ENCODE peak calls at places on chromosomes 5 and 9, in five cellular contexts. One of them, this sample, is unnamed. For H3K4me1, the result is how much of the 10 kb centered on the place peaks cover.

GRCh38 chr9:118595719-118596305 is 773.4 kb downstream of the BRINP1 start:
- DNase-seq in fibroblast of lung: peak
- DNase-seq in IMR-90: no peak
- DNase-seq in HCT116: no peak
- DNase-seq in H9: peak
- DNase-seq in this sample: peak

GRCh38 chr5:79507251-79508205 is 6.4 kb downstream of the HOMER1 start:
- DNase-seq in fibroblast of lung: no peak
- DNase-seq in IMR-90: no peak
- DNase-seq in HCT116: no peak
- DNase-seq in H9: no peak
- DNase-seq in this sample: no peak

GRCh38 chr5:9112520-9113291 is 433.2 kb downstream of the SEMA5A start:
- DNase-seq in fibroblast of lung: peak
- DNase-seq in IMR-90: peak
- DNase-seq in HCT116: no peak
- DNase-seq in H9: no peak
- DNase-seq in this sample: no peak

GRCh38 chr9:81035171-81035570 is 654.2 kb downstream of the TLE1 start:
- DNase-seq in fibroblast of lung: peak
- DNase-seq in IMR-90: peak
- DNase-seq in HCT116: no peak
- DNase-seq in H9: no peak
- DNase-seq in this sample: peak

GRCh38 chr5:43020294-43020711 is 19.8 kb downstream of the ANXA2R start:
- DNase-seq in fibroblast of lung: no peak
- DNase-seq in IMR-90: peak
- DNase-seq in HCT116: no peak
- DNase-seq in H9: peak
- DNase-seq in this sample: peak

GRCh38 chr5:2675548-2675947 is 75.9 kb downstream of the IRX2 start:
- DNase-seq in fibroblast of lung: no peak
- DNase-seq in IMR-90: no peak
- DNase-seq in HCT116: no peak
- DNase-seq in H9: no peak
- DNase-seq in this sample: no peak

GRCh38 chr5:61280205-61280604 is 51.9 kb upstream of the ZSWIM6 start:
- DNase-seq in fibroblast of lung: peak
- DNase-seq in IMR-90: peak
- DNase-seq in HCT116: peak
- DNase-seq in H9: no peak
- DNase-seq in this sample: peak

GRCh38 chr9:127214421-127215265 is 49.9 kb upstream of the GARNL3 start:
- DNase-seq in fibroblast of lung: peak
- DNase-seq in IMR-90: peak
- DNase-seq in HCT116: peak
- DNase-seq in H9: peak
- DNase-seq in this sample: peak

GRCh38 chr5:170818222-170818621 is 34.7 kb downstream of the GABRP start:
- DNase-seq in fibroblast of lung: no peak
- DNase-seq in IMR-90: peak
- DNase-seq in HCT116: no peak
- DNase-seq in H9: no peak
- DNase-seq in this sample: peak

GRCh38 chr9:89038354-89039091 is 47.3 kb downstream of the S1PR3 start:
- DNase-seq in fibroblast of lung: peak
- DNase-seq in IMR-90: peak
- DNase-seq in HCT116: no peak
- DNase-seq in H9: no peak
- DNase-seq in this sample: peak

GRCh38 chr5:23675456-23675855 is 168.0 kb downstream of the PRDM9 start:
- DNase-seq in fibroblast of lung: no peak
- DNase-seq in IMR-90: no peak
- DNase-seq in HCT116: no peak
- DNase-seq in H9: no peak
- DNase-seq in this sample: no peak

GRCh38 chr9:137307255-137308101 is 5.4 kb upstream of the NRARP start:
- DNase-seq in fibroblast of lung: no peak
- DNase-seq in IMR-90: no peak
- DNase-seq in HCT116: no peak
- DNase-seq in H9: peak
- DNase-seq in this sample: no peak

GRCh38 chr5:93585054-93585751 is 2.2 kb downstream of the NR2F1 start:
- DNase-seq in fibroblast of lung: no peak
- DNase-seq in IMR-90: no peak
- DNase-seq in HCT116: no peak
- DNase-seq in H9: peak
- DNase-seq in this sample: peak

GRCh38 chr9:22238809-22239684 is 207.6 kb upstream of the DMRTA1 start:
- DNase-seq in fibroblast of lung: peak
- DNase-seq in IMR-90: peak
- DNase-seq in HCT116: peak
- DNase-seq in H9: no peak
- DNase-seq in this sample: peak

GRCh38 chr5:91341159-91341558 is 42.0 kb downstream of the ARRDC3 start:
- DNase-seq in fibroblast of lung: no peak
- DNase-seq in IMR-90: no peak
- DNase-seq in HCT116: no peak
- DNase-seq in H9: no peak
- DNase-seq in this sample: no peak

GRCh38 chr9:37408933-37409710 is 13.4 kb upstream of the GRHPR start:
- DNase-seq in fibroblast of lung: no peak
- DNase-seq in IMR-90: no peak
- DNase-seq in HCT116: no peak
- DNase-seq in H9: no peak
- DNase-seq in this sample: no peak

GRCh38 chr9:107597743-107598217 is 108.2 kb upstream of the KLF4 start:
- DNase-seq in fibroblast of lung: no peak
- DNase-seq in IMR-90: no peak
- DNase-seq in HCT116: peak
- DNase-seq in H9: peak
- DNase-seq in this sample: no peak

GRCh38 chr5:178338126-178338749 is 105.6 kb upstream of the PHYKPL start:
- DNase-seq in fibroblast of lung: no peak
- DNase-seq in IMR-90: no peak
- DNase-seq in HCT116: no peak
- DNase-seq in H9: no peak
- DNase-seq in this sample: no peak

GRCh38 chr9:76756273-76756650 is 8.0 kb upstream of the PCA3 start:
- DNase-seq in fibroblast of lung: peak
- DNase-seq in IMR-90: peak
- DNase-seq in HCT116: no peak
- DNase-seq in H9: peak
- DNase-seq in this sample: peak

GRCh38 chr5:140823475-140823874 is 2.1 kb downstream of the PCDHA5 start:
- DNase-seq in fibroblast of lung: no peak
- DNase-seq in IMR-90: no peak
- DNase-seq in HCT116: no peak
- DNase-seq in H9: no peak
- DNase-seq in this sample: no peak

GRCh38 chr5:110342683-110343082 is 383.8 kb downstream of the TMEM232 start:
- DNase-seq in fibroblast of lung: no peak
- DNase-seq in IMR-90: no peak
- DNase-seq in HCT116: no peak
- DNase-seq in H9: no peak
- DNase-seq in this sample: no peak

GRCh38 chr5:150616024-150616470 is 24.4 kb upstream of the SYNPO start:
- DNase-seq in fibroblast of lung: peak
- DNase-seq in IMR-90: no peak
- DNase-seq in HCT116: no peak
- DNase-seq in H9: no peak
- DNase-seq in this sample: no peak

GRCh38 chr9:5500441-5501235 is 9.7 kb upstream of the PDCD1LG2 start:
- DNase-seq in fibroblast of lung: peak
- DNase-seq in IMR-90: peak
- DNase-seq in HCT116: no peak
- DNase-seq in H9: no peak
- DNase-seq in this sample: no peak

GRCh38 chr9:88184986-88185385 is 46.7 kb upstream of the SPATA31C2 start:
- DNase-seq in fibroblast of lung: no peak
- DNase-seq in IMR-90: no peak
- DNase-seq in HCT116: no peak
- DNase-seq in H9: no peak
- DNase-seq in this sample: no peak

GRCh38 chr5:146441896-146442295 is 5.2 kb upstream of the TCERG1 start:
- DNase-seq in fibroblast of lung: no peak
- DNase-seq in IMR-90: peak
- DNase-seq in HCT116: no peak
- DNase-seq in H9: no peak
- DNase-seq in this sample: no peak

GRCh38 chr5:79020861-79021561 is 35.9 kb upstream of the ARSB start:
- DNase-seq in fibroblast of lung: peak
- DNase-seq in IMR-90: peak
- DNase-seq in HCT116: peak
- DNase-seq in H9: peak
- DNase-seq in this sample: peak

GRCh38 chr5:132408965-132409364 is 39.5 kb downstream of the SLC22A5 start:
- DNase-seq in fibroblast of lung: no peak
- DNase-seq in IMR-90: no peak
- DNase-seq in HCT116: no peak
- DNase-seq in H9: no peak
- DNase-seq in this sample: no peak

GRCh38 chr5:59764361-59764760 is 129.2 kb downstream of the PDE4D start:
- DNase-seq in fibroblast of lung: no peak
- DNase-seq in IMR-90: no peak
- DNase-seq in HCT116: no peak
- DNase-seq in H9: no peak
- DNase-seq in this sample: no peak

GRCh38 chr5:59763545-59763944 is 130.0 kb downstream of the PDE4D start:
- DNase-seq in fibroblast of lung: no peak
- DNase-seq in IMR-90: no peak
- DNase-seq in HCT116: no peak
- DNase-seq in H9: no peak
- DNase-seq in this sample: no peak

GRCh38 chr5:59767753-59768159 is 125.8 kb downstream of the PDE4D start:
- DNase-seq in fibroblast of lung: no peak
- DNase-seq in IMR-90: no peak
- DNase-seq in HCT116: no peak
- DNase-seq in H9: no peak
- DNase-seq in this sample: no peak

GRCh38 chr5:59766394-59766793 is 127.1 kb downstream of the PDE4D start:
- DNase-seq in fibroblast of lung: peak
- DNase-seq in IMR-90: no peak
- DNase-seq in HCT116: no peak
- DNase-seq in H9: no peak
- DNase-seq in this sample: no peak

GRCh38 chr5:59765446-59765845 is 128.1 kb downstream of the PDE4D start:
- DNase-seq in fibroblast of lung: no peak
- DNase-seq in IMR-90: no peak
- DNase-seq in HCT116: no peak
- DNase-seq in H9: no peak
- DNase-seq in this sample: no peak
- H3K9ac ChIP-seq in fibroblast of lung: no peak
- H3K9ac ChIP-seq in IMR-90: no peak
- H3K9ac ChIP-seq in HCT116: no peak
- H3K9ac ChIP-seq in H9: no peak
- H3K9ac ChIP-seq in this sample: no peak

DNA sequence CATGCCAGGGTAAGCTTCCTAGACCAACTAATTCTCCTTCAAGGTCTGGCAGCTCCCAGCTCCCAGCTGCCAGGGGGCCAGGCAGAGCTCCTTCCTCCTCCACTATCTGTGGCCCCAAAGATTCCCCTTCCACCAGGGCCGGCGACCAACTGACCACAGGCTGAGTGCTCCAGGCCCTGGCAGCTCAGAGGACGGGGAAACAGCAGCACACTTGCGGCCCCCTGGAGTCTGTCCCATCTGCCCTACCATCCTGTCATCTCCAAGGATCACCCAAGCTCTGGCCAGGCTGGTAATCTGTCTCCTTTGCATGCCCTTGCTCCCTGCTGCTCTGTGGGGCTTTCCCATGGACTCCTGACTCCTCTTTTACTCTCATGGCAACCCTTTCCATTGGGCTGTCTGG is 31.2 kb upstream of the BASP1 start:
- DNase-seq in fibroblast of lung: no peak
- DNase-seq in IMR-90: peak
- DNase-seq in HCT116: no peak
- DNase-seq in H9: no peak
- DNase-seq in this sample: peak
- H3K4me1 ChIP-seq in fibroblast of lung: half or more
- H3K4me1 ChIP-seq in IMR-90: under half
- H3K4me1 ChIP-seq in HCT116: under half
- H3K4me1 ChIP-seq in H9: under half
- H3K4me1 ChIP-seq in this sample: half or more

GRCh38 chr9:121354770-121355169 is 15.3 kb downstream of the STOM start:
- DNase-seq in fibroblast of lung: no peak
- DNase-seq in IMR-90: peak
- DNase-seq in HCT116: no peak
- DNase-seq in H9: no peak
- DNase-seq in this sample: no peak

GRCh38 chr9:121360975-121361374 is 9.1 kb downstream of the STOM start:
- DNase-seq in fibroblast of lung: peak
- DNase-seq in IMR-90: peak
- DNase-seq in HCT116: no peak
- DNase-seq in H9: no peak
- DNase-seq in this sample: peak

GRCh38 chr9:121359358-121360294 is 10.4 kb downstream of the STOM start:
- DNase-seq in fibroblast of lung: no peak
- DNase-seq in IMR-90: no peak
- DNase-seq in HCT116: no peak
- DNase-seq in H9: no peak
- DNase-seq in this sample: peak

GRCh38 chr9:121357011-121357410 is 13.0 kb downstream of the STOM start:
- DNase-seq in fibroblast of lung: no peak
- DNase-seq in IMR-90: no peak
- DNase-seq in HCT116: no peak
- DNase-seq in H9: no peak
- DNase-seq in this sample: no peak

GRCh38 chr9:121358747-121359146 is 11.3 kb downstream of the STOM start:
- DNase-seq in fibroblast of lung: no peak
- DNase-seq in IMR-90: no peak
- DNase-seq in HCT116: no peak
- DNase-seq in H9: no peak
- DNase-seq in this sample: no peak
- H3K9ac ChIP-seq in fibroblast of lung: no peak
- H3K9ac ChIP-seq in IMR-90: no peak
- H3K9ac ChIP-seq in HCT116: no peak
- H3K9ac ChIP-seq in H9: no peak
- H3K9ac ChIP-seq in this sample: peak

DNA sequence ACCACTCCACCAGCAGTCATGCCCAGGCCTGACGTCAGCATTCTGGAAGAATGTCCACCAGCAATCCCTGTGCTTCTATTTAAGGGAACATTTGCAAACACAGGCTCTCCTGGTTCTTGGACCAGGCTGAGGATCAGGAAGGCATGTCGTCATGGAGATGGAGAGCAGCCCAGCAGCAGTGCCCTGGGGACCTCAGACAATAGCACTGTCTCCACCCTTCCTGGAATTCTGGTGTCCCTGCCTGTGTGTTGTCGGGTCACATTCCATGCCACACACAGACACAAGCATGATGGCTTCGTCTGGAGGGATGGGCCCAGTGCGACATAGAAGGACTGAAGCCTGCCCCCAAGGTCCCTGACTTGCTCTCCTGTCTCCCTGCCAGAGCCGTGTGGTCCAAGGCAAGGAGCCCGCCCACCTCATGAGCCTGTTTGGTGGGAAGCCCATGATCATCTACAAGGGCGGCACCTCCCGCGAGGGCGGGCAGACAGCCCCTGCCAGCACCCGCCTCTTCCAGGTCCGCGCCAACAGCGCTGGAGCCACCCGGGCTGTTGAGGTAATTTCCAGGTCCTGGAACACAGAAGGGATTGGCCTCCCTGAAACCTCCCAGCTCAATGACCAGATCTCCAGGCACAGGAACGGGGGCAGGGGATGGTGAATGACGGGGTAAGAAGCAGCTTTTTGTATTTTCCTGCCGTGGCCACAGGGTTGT is 43.8 kb downstream of the STOM start:
- DNase-seq in fibroblast of lung: peak
- DNase-seq in IMR-90: peak
- DNase-seq in HCT116: no peak
- DNase-seq in H9: no peak
- DNase-seq in this sample: peak
- H3K4me1 ChIP-seq in fibroblast of lung: under half
- H3K4me1 ChIP-seq in IMR-90: under half
- H3K4me1 ChIP-seq in HCT116: under half
- H3K4me1 ChIP-seq in H9: under half
- H3K4me1 ChIP-seq in this sample: under half